ENCODE peak calls at places on chromosomes 13 and 19, in five cellular contexts. V, L, J, N and T are unnamed samples.

GRCh38 chr13:21061077-21061945 is at the start of gene LATS2:
- DNase-seq in L (peak), V (peak), J (peak), N (peak), T (peak)

GRCh38 chr13:109301711-109302110 is 484.7 kb downstream of the IRS2 start:
- DNase-seq in L (no peak), N (no peak), J (no peak), V (no peak), T (no peak)

GRCh38 chr19:10007366-10007765 is 2.9 kb downstream of the COL5A3 start:
- DNase-seq in N (peak), J (peak), V (no peak), L (no peak), T (no peak)

GRCh38 chr19:19418548-19419260 is 13.2 kb downstream of the GATAD2A start:
- DNase-seq in N (no peak), V (no peak), J (no peak), L (no peak), T (no peak)

GRCh38 chr13:98959299-98959698 is 18.6 kb downstream of the DOCK9 start:
- DNase-seq in N (no peak), V (no peak), L (no peak), J (no peak), T (no peak)

GRCh38 chr13:46296465-46296822 is 84.7 kb downstream of the LRRC63 start:
- DNase-seq in J (no peak), L (no peak), N (no peak), V (no peak), T (no peak)

GRCh38 chr19:49271080-49271753 is 53.8 kb downstream of the SLC6A16 start:
- DNase-seq in L (no peak), N (no peak), J (no peak), V (no peak), T (no peak)

GRCh38 chr19:45117167-45117594 is 24.2 kb downstream of the PPP1R37 start:
- DNase-seq in V (peak), J (no peak), L (no peak), N (no peak), T (no peak)

GRCh38 chr19:45640849-45641273 is 1.7 kb upstream of the EML2 start:
- DNase-seq in L (no peak), V (no peak), J (no peak), N (no peak), T (no peak)

GRCh38 chr13:64909184-64909583 is 2321.0 kb downstream of the PCDH9 start:
- DNase-seq in N (no peak), J (no peak), L (no peak), V (no peak), T (no peak)

GRCh38 chr13:110993788-110994187 is 78.9 kb upstream of the ANKRD10 start:
- DNase-seq in V (no peak), L (no peak), J (no peak), N (no peak), T (no peak)

GRCh38 chr19:4414144-4414799 is 11.8 kb downstream of the CHAF1A start:
- DNase-seq in V (no peak), N (peak), L (no peak), J (no peak), T (no peak)

GRCh38 chr13:27450921-27451461 is 627 bp upstream of the MTIF3 start:
- DNase-seq in J (peak), V (no peak), N (peak), L (no peak), T (peak)

GRCh38 chr13:58712191-58712590 is 1080.6 kb downstream of the PCDH17 start:
- DNase-seq in J (no peak), N (no peak), V (no peak), L (no peak), T (no peak)

GRCh38 chr13:28579334-28579733 is 79.6 kb upstream of the POMP start:
- DNase-seq in L (no peak), V (no peak), N (no peak), J (no peak), T (no peak)